ENCODE peak calls at places on chromosome 6, in seven cellular contexts. E is K562, I is HepG2, O is SK-N-SH, B is HCT116, M is GM12878, Y is H1. R is an unnamed sample.

GRCh38 chr6:163310973-163311383 is 103.5 kb upstream of the QKI start:
- DNase-seq in E (no peak), I (no peak), O (no peak), B (no peak), M (no peak), Y (no peak), R (no peak)

GRCh38 chr6:161446296-161446925 is 172.6 kb upstream of the AGPAT4 start:
- DNase-seq in E (no peak), I (no peak), O (peak), B (no peak), M (no peak), Y (no peak), R (no peak)

GRCh38 chr6:113591896-113592827 is 265.0 kb upstream of the MARCKS start:
- DNase-seq in E (no peak), I (peak), O (no peak), B (no peak), M (no peak), Y (no peak), R (peak)

GRCh38 chr6:53692172-53692571 is 26.6 kb upstream of the KLHL31 start:
- DNase-seq in E (no peak), I (no peak), O (no peak), B (no peak), M (no peak), Y (no peak), R (no peak)

GRCh38 chr6:72367439-72367838 is 254.4 kb upstream of the KCNQ5 start:
- DNase-seq in E (no peak), I (no peak), O (no peak), B (no peak), M (no peak), Y (no peak), R (no peak)

GRCh38 chr6:20693466-20694063 is 159.3 kb downstream of the CDKAL1 start:
- DNase-seq in E (peak), I (no peak), O (no peak), B (no peak), M (no peak), Y (no peak), R (no peak)

GRCh38 chr6:129672883-129673631 is 36.9 kb downstream of the ARHGAP18 start:
- DNase-seq in E (no peak), I (peak), O (no peak), B (peak), M (peak), Y (no peak), R (no peak)

GRCh38 chr6:99119109-99120031 is 171.6 kb upstream of the FBXL4 start:
- DNase-seq in E (peak), I (peak), O (peak), B (peak), M (no peak), Y (no peak), R (peak)

GRCh38 chr6:16440656-16441212 is 202.3 kb downstream of the GMPR start:
- DNase-seq in E (no peak), I (no peak), O (no peak), B (no peak), M (no peak), Y (no peak), R (no peak)

GRCh38 chr6:16437984-16438383 is 199.6 kb downstream of the GMPR start:
- DNase-seq in E (no peak), I (no peak), O (no peak), B (no peak), M (no peak), Y (no peak), R (no peak)

GRCh38 chr6:16441262-16441661 is 202.9 kb downstream of the GMPR start:
- DNase-seq in E (no peak), I (no peak), O (no peak), B (no peak), M (no peak), Y (no peak), R (no peak)

GRCh38 chr6:16437095-16437494 is 198.7 kb downstream of the GMPR start:
- DNase-seq in E (no peak), I (no peak), O (no peak), B (no peak), M (no peak), Y (no peak), R (no peak)

DNA sequence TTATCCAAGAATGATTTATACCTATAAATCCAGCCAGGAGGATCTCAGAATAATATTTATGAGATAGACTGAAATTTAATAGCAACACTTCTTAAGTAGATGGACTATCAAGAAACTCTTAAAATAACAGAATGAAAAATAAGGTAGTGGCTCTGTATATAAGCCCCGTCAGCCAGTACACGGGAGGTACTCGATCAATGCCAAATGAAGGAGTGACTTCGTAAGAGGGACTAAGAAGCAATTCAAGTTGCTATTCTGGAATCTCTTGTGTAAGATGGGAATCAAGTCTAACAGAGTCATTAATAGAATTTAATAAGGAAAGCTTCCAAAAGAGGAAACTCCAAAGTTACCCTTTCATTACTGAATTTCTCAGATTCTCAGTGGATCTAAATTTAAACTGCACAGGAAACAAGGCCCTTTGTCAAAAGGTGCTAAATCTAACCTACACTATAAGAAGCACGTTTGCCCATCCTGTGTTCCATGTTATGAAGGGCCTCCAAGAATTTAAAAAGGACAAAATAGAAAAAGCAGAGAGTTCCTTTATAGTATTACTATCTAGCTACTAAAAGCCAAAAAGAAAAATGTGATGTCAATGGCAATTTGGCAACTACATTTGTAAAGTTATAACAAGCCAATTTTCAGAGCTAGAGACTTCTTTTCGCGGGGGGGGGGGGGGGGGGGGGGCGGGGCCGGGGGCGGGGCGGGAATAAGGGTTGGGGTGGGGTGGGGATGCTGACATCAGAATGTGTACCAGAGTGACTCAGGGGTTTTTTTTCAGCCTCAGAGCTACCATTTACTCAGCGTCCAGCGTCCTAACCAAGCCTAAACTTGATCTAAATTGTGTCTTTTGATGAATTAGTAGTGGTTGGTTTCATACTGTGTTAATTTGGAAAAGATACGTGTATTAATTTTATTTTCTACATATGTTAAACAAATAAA is 200.6 kb downstream of the GMPR start:
- DNase-seq in E (peak), I (no peak), O (no peak), B (no peak), M (peak), Y (no peak), R (peak)
- TF ChIP-seq JUND in E (peak), I (no peak), O (no peak), B (no peak), M (no peak), Y (no peak), R (no peak)

GRCh38 chr6:101614774-101615173 is 221.3 kb downstream of the GRIK2 start:
- DNase-seq in E (no peak), I (no peak), O (no peak), B (peak), M (no peak), Y (no peak), R (no peak)
- TF ChIP-seq JUND in E (no peak), I (no peak), O (no peak), B (peak), M (no peak), Y (peak), R (no peak)

GRCh38 chr6:44569931-44570385 is 182.5 kb downstream of the CDC5L start:
- DNase-seq in E (no peak), I (no peak), O (no peak), B (no peak), M (no peak), Y (no peak), R (no peak)
- TF ChIP-seq JUND in E (no peak), I (no peak), O (no peak), B (no peak), M (no peak), Y (no peak), R (no peak)

GRCh38 chr6:26432622-26433021 is 7.7 kb upstream of the BTN3A3 start:
- DNase-seq in E (no peak), I (peak), O (no peak), B (no peak), M (no peak), Y (no peak), R (no peak)
- TF ChIP-seq JUND in E (no peak), I (no peak), O (no peak), B (no peak), M (no peak), Y (no peak), R (no peak)

GRCh38 chr6:85390775-85391174 is 59.1 kb upstream of the NT5E start:
- DNase-seq in E (no peak), I (no peak), O (no peak), B (no peak), M (no peak), Y (no peak), R (no peak)
- TF ChIP-seq JUND in E (no peak), I (no peak), O (no peak), B (no peak), M (no peak), Y (no peak), R (no peak)

GRCh38 chr6:4059115-4059777 is 19.7 kb downstream of the FAM217A start:
- DNase-seq in E (peak), I (peak), O (no peak), B (no peak), M (no peak), Y (no peak), R (no peak)

GRCh38 chr6:4057036-4057435 is 21.9 kb downstream of the FAM217A start:
- DNase-seq in E (no peak), I (no peak), O (no peak), B (no peak), M (no peak), Y (no peak), R (no peak)

GRCh38 chr6:4055420-4056041 is 23.4 kb downstream of the FAM217A start:
- DNase-seq in E (peak), I (peak), O (peak), B (peak), M (no peak), Y (no peak), R (peak)
- TF ChIP-seq JUND in E (peak), I (no peak), O (no peak), B (no peak), M (no peak), Y (no peak), R (no peak)

GRCh38 chr6:39021779-39022178 is 26.8 kb upstream of the GLP1R start:
- DNase-seq in E (no peak), I (no peak), O (no peak), B (no peak), M (no peak), Y (no peak), R (no peak)
- TF ChIP-seq JUND in E (no peak), I (no peak), O (no peak), B (no peak), M (no peak), Y (no peak), R (no peak)

DNA sequence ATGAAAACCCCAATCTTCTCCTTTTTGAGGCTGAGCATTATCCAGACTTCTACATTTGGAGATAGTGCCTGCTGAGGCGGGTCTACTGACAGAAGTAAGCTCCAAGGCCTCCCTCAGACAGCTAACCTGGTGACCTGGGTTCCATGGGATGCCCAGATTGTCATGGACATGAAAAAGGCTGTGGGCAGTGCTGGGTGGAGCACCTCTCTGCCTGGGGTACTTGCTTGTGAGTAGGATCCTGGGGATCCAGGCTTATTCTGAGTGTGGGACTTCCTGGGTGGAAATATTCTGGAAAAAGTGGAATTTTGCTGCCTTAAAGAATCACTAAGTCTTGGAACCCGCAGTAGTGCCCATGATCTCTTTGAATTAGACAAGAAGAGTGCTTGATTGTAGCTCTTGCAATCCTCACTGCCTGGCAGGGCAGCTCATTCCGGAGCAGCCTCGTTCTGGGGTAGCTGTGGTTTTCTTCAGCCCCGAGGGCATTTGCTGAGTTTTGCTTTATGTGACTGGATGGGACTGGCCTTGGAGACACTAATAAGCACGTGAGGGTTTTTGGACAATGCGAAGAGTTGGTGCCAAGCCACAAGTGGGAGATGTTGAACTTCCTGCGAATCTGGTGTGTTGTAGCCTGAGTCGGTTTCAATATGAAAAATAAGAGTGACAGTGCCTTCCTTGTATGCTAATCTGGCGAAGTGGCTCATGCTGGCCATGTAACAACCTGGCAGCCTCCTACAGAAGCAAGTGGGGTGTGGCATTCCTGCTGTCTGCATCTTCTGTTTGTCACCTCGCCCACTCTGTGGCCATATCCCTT is 28.2 kb downstream of the SNRNP48 start:
- DNase-seq in E (no peak), I (no peak), O (no peak), B (no peak), M (peak), Y (no peak), R (peak)
- TF ChIP-seq JUND in E (no peak), I (no peak), O (no peak), B (no peak), M (no peak), Y (no peak), R (no peak)

DNA sequence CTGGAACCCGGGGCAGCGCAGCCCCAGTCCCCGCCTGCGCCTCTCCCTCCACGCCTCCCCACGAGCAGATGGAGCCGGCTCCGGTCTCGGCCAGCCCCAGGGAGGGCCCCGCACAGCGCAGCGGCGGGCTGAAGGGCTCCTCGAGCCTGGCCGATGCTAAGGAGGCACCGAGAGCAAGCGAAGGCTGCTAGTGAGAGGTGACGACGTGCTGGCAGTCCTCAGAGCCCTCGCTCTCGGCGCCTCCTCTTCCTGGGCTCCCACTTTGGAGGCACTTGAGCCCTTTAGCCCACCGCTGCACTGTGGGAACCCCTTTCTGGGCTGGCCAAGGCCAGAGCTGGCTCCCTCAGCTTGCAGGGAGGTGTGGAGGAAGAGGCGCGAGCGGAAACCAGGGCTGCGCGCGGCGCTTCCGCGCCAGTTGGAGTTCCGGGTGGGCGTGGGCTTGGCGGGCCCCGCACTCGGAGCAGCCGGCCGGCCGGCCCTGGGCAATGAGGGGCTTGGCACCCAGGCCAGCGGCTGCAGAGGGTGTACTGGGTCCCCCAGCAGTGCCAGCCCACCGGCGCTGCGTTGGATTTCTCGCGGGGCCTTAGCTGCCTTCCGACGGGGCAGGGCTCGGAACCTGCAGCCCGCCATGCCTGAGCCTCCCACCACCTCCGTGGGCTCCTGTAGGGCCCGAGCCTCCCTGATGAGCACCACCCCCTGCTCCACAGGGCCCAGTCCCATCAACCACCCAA is 2.5 kb upstream of the TMEM14C start:
- DNase-seq in E (no peak), I (peak), O (peak), B (no peak), M (no peak), Y (no peak), R (no peak)
- TF ChIP-seq JUND in E (no peak), I (no peak), O (no peak), B (no peak), M (no peak), Y (no peak), R (no peak)

R was measured in T47D.